ENCODE peak calls at places on chromosomes 4 and X, in four cellular contexts. Z, P, Q and J are unnamed samples.

GRCh38 chr4:27149541-27150212 is 289.0 kb downstream of the STIM2 start:
- DNase-seq in Z (no peak), P (no peak), Q (no peak), J (no peak)

GRCh38 chr4:3607690-3608514 is 75.7 kb upstream of the LRPAP1 start:
- DNase-seq in Z (no peak), P (no peak), Q (no peak), J (no peak)

GRCh38 chr4:120920666-120921065 is 1.9 kb downstream of the PRDM5 start:
- DNase-seq in Z (no peak), P (no peak), Q (no peak), J (no peak)

GRCh38 chr4:87258677-87259076 is 38.3 kb upstream of the KLHL8 start:
- DNase-seq in Z (no peak), P (no peak), Q (no peak), J (no peak)

GRCh38 chrX:66728818-66729271 is 90.0 kb upstream of the EDA2R start:
- DNase-seq in Z (peak), P (peak), Q (no peak), J (peak)

GRCh38 chrX:136146614-136147319 is 566 bp upstream of the FHL1 start:
- DNase-seq in Z (no peak), P (no peak), Q (no peak), J (peak)

GRCh38 chrX:69197690-69198089 is 32.4 kb upstream of the PJA1 start:
- DNase-seq in Z (no peak), P (no peak), Q (no peak), J (no peak)

GRCh38 chr4:176920694-176921093 is 128.0 kb upstream of the VEGFC start:
- DNase-seq in Z (no peak), P (no peak), Q (no peak), J (no peak)

GRCh38 chrX:129581904-129582303 is 41.8 kb downstream of the OCRL start:
- DNase-seq in Z (no peak), P (no peak), Q (no peak), J (no peak)

GRCh38 chr4:46594658-46595057 is 204.7 kb upstream of the GABRA2 start:
- DNase-seq in Z (no peak), P (no peak), Q (no peak), J (no peak)

GRCh38 chr4:79492148-79492547 is 84.1 kb upstream of the GK2 start:
- DNase-seq in Z (no peak), P (no peak), Q (no peak), J (no peak)

GRCh38 chr4:3690576-3691152 is 75.5 kb upstream of the ADRA2C start:
- DNase-seq in Z (no peak), P (no peak), Q (no peak), J (peak)

GRCh38 chrX:116379854-116380253 is 56.6 kb upstream of the SLC6A14 start:
- DNase-seq in Z (no peak), P (no peak), Q (no peak), J (no peak)

GRCh38 chr4:114600672-114601071 is 2.1 kb downstream of the UGT8 start:
- DNase-seq in Z (no peak), P (no peak), Q (no peak), J (no peak)

GRCh38 chrX:42107495-42108139 is 184.3 kb upstream of the CASK start:
- DNase-seq in Z (no peak), P (no peak), Q (no peak), J (no peak)

GRCh38 chrX:98956014-98956413 is 1454.1 kb downstream of the PCDH19 start:
- DNase-seq in Z (no peak), P (no peak), Q (no peak), J (peak)

GRCh38 chrX:107565005-107565404 is 63.3 kb upstream of the PRPS1 start:
- DNase-seq in Z (no peak), P (no peak), Q (no peak), J (no peak)

GRCh38 chr4:75036046-75036445 is 103.1 kb downstream of the PARM1 start:
- DNase-seq in Z (no peak), P (no peak), Q (peak), J (no peak)

GRCh38 chr4:16670726-16671125 is 227.7 kb downstream of the LDB2 start:
- DNase-seq in Z (no peak), P (no peak), Q (no peak), J (no peak)

GRCh38 chrX:73916931-73917657 is 354.1 kb downstream of the CHIC1 start:
- DNase-seq in Z (no peak), P (no peak), Q (no peak), J (no peak)

DNA sequence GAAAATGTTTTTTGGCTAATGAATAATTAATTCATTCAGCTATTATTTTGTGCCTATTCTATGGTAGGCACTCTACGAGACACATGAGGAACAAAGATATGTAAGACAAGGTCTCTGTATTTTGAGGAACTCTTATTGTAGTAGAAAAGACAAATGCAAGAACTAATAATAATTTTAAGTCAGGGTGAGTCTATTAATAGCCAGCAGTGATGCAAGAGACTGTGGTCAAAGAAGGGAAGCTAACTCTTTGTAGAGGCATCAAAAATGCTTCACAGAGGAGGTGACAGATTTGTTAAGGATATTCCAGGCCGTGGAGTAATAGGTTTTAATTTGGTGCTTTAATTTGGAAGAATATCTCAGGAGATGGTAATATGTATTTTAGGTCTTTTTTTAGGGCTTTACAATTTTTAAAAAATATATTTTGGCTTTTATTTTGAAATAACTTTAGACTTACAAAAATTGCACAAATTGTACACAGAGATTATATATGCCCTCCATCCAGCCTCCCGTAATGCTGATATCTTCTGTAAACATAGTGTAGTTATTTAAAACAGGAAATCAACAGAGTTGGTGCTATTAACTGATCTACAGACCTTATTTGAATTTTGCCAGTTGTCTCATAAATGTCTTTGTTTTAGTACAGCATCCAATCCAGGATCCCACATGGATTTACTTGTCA is 48.1 kb downstream of the DCLK2 start:
- DNase-seq in Z (no peak), P (no peak), Q (no peak), J (no peak)
- TF ChIP-seq ETV6 in Z (no peak), P (no peak), Q (no peak), J (no peak)

DNA sequence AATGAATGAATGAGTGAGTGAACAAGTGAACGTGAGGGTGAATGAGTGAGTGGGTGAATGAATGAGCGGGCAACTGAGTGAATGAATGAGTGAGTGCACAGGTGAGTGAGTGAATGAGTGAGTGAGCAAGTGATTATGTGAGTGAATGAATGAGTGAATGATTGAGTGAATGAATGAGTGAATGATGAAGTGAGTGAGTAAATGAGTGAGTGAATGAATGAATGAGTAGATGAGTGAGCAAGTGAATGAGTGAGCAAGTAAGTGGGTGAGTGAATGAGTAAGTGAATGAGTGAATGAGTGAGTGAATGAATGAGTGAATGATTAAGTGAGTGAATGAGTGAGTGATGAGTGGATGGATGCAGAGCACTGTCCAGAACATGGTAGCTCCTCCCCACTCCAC is 205.8 kb downstream of the STK32B start:
- DNase-seq in Z (no peak), P (no peak), Q (no peak), J (no peak)
- TF ChIP-seq ETV6 in Z (no peak), P (no peak), Q (no peak), J (no peak)

GRCh38 chr4:18071894-18072293 is 50.3 kb upstream of the LCORL start:
- DNase-seq in Z (no peak), P (no peak), Q (no peak), J (no peak)

GRCh38 chr4:18081708-18082107 is 60.2 kb upstream of the LCORL start:
- DNase-seq in Z (peak), P (no peak), Q (no peak), J (no peak)

GRCh38 chr4:18077808-18078207 is 56.3 kb upstream of the LCORL start:
- DNase-seq in Z (no peak), P (no peak), Q (no peak), J (no peak)

DNA sequence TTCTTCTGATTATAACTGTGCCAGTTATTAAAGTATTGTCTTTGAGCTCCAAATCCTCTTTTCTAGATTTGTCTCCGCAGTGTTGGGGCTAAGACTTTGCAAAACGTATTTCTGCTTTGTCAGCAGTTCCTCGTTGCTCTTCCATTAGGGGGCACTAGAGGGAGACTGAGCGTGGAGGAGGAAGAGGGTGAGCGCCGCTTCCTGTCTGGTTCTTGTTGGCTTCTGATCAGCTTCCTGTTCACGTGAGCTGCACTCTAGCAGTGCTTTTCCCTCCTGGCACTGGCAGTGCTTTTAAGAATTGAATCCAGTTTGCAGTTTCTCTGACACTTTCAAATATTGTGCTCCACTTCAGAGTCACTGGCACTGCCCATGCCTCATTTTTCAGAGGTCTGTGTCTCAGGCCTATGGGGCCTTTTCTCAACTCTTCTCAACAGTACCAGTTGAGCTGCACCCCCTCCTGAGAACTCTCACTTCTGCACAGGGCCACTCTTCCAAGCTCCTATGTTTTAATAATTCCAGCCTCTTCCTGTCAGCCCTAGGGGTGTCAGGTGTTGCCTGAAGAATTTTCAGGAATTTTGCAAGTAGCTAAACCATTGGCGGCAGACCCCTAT is 54.4 kb upstream of the LCORL start:
- DNase-seq in Z (peak), P (peak), Q (no peak), J (peak)
- TF ChIP-seq ETV6 in Z (no peak), P (no peak), Q (no peak), J (no peak)

GRCh38 chr4:132123870-132124623 is 1025.0 kb upstream of the PCDH10 start:
- DNase-seq in Z (peak), P (no peak), Q (peak), J (peak)
- TF ChIP-seq ETV6 in Z (no peak), P (no peak), Q (no peak), J (no peak)

GRCh38 chrX:56795309-56795868 is 66.3 kb downstream of the NBDY start:
- DNase-seq in Z (no peak), P (no peak), Q (no peak), J (no peak)
- TF ChIP-seq ETV6 in Z (no peak), P (no peak), Q (no peak), J (no peak)

GRCh38 chr4:42281324-42282020 is 115.8 kb upstream of the SHISA3 start:
- DNase-seq in Z (no peak), P (no peak), Q (peak), J (no peak)

GRCh38 chr4:42284030-42284429 is 113.3 kb upstream of the SHISA3 start:
- DNase-seq in Z (no peak), P (no peak), Q (no peak), J (no peak)

GRCh38 chr4:42278709-42279324 is 118.5 kb upstream of the SHISA3 start:
- DNase-seq in Z (peak), P (no peak), Q (no peak), J (peak)

GRCh38 chr4:42280327-42281095 is 116.8 kb upstream of the SHISA3 start:
- DNase-seq in Z (peak), P (no peak), Q (no peak), J (peak)

DNA sequence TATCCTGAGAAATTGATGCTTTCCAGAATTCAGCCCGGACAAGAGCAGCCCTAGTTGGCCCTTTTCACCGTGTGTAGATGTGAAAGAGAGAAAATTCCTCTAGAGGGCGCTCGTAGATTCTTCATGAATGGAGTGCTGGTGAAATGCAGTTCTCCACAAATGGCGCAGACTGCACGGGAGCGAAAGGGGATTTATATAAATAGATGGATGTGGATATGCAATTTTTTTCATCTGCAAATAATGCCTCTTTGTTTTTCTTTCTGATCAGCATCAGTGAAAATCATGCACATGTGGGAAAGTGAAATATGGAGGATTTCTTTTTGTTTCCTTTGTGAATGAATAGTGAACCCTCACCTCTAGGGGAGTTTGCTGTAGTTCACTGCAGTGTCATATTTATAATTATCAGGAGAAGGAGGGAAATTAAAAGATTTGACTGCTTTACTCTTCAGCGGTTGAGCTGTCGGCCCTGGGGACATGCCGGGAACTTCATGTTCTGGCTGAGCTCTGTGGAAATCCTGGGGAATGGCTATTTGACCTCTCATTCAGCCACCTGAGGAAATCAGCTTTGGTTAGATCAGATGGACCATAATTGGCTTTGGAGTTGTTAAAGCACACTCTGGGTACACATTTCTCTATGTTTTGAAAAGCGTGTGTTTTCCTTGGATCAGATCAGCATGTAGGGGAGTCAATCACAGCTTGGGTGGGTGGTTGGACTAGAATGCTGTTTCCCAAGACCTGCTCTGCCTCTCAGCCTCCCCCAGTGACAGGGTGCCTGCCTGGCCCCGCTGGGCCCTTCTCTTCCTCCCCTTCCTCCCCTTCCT is 115.0 kb upstream of the SHISA3 start:
- DNase-seq in Z (peak), P (peak), Q (peak), J (peak)
- TF ChIP-seq ETV6 in Z (no peak), P (no peak), Q (no peak), J (no peak)